ENCODE peak calls at places on chromosomes 12 and 14, in seven cellular contexts. M, Q, P, B, F, J and Z are unnamed samples.

GRCh38 chr12:99311373-99311772 is 336.2 kb upstream of the GARIN6 start:
- DNase-seq in M (no peak), Q (no peak), P (no peak), B (no peak), F (no peak), J (no peak), Z (no peak)

GRCh38 chr14:90331497-90332270 is at the start of gene NRDE2:
- DNase-seq in M (peak; percentile 96), Q (peak; percentile 97), P (peak; percentile 100), B (peak; percentile 100), F (peak; percentile 86), J (peak; percentile 99), Z (peak; percentile 100)

GRCh38 chr12:52644078-52644415 is 8.0 kb downstream of the KRT2 start:
- DNase-seq in M (no peak), Q (no peak), P (no peak), B (no peak), F (no peak), J (no peak), Z (no peak)

GRCh38 chr14:104101086-104101621 is 15.7 kb downstream of the ASPG start:
- DNase-seq in M (no peak), Q (no peak), P (peak; percentile 3), B (peak; percentile 65), F (no peak), J (no peak), Z (peak; percentile 78)

GRCh38 chr12:68773582-68773981 is 27.6 kb downstream of the SLC35E3 start:
- DNase-seq in M (no peak), Q (no peak), P (no peak), B (no peak), F (no peak), J (no peak), Z (no peak)

GRCh38 chr12:269216-269615 is 6.6 kb upstream of the SLC6A13 start:
- DNase-seq in M (no peak), Q (no peak), P (no peak), B (no peak), F (no peak), J (no peak), Z (no peak)

GRCh38 chr12:20946732-20947131 is 136.2 kb downstream of the SLCO1B3 start:
- DNase-seq in M (peak; percentile 8), Q (no peak), P (no peak), B (no peak), F (no peak), J (no peak), Z (no peak)

GRCh38 chr14:91284146-91284790 is 39.8 kb upstream of the GPR68 start:
- DNase-seq in M (no peak), Q (no peak), P (no peak), B (no peak), F (no peak), J (no peak), Z (peak; percentile 76)